ENCODE peak calls at places on chromosome 20, in seven cellular contexts. S is left ventricle myocardium inferior; D is left lung; O is WTC11; Z is neural crest cell; U is CD4-positive, alpha-beta T cell; T is heart left ventricle. P is an unnamed sample.

GRCh38 chr20:5844063-5844681 is 94.0 kb downstream of the SHLD1 start:
- DNase-seq in O (no peak), Z (no peak), S (no peak), D (no peak), T (no peak), U (peak), P (no peak)

GRCh38 chr20:36319356-36320260 is 13.5 kb downstream of the DLGAP4 start:
- DNase-seq in D (no peak), S (no peak), O (no peak), Z (no peak), T (no peak), U (no peak), P (no peak)

GRCh38 chr20:52016022-52016421 is 175.6 kb downstream of the ZFP64 start:
- DNase-seq in O (no peak), S (no peak), T (no peak), Z (no peak), U (no peak), D (no peak), P (no peak)

GRCh38 chr20:1144401-1145172 is 26.2 kb downstream of the PSMF1 start:
- DNase-seq in O (no peak), Z (no peak), D (no peak), U (no peak), S (no peak), T (no peak), P (peak)

GRCh38 chr20:25338112-25339023 is 52.3 kb downstream of the ABHD12 start:
- DNase-seq in U (no peak), D (no peak), O (no peak), Z (no peak), T (no peak), S (no peak), P (no peak)

GRCh38 chr20:31908016-31908415 is 37.6 kb downstream of the TTLL9 start:
- DNase-seq in D (no peak), T (no peak), O (no peak), U (no peak), S (no peak), Z (no peak), P (no peak)

GRCh38 chr20:26163890-26164289 is 467.2 kb upstream of the ZNF337 start:
- DNase-seq in D (no peak), U (no peak), T (no peak), S (no peak), Z (no peak), O (no peak), P (peak)

GRCh38 chr20:9093203-9093962 is 24.5 kb downstream of the PLCB4 start:
- DNase-seq in S (no peak), T (no peak), O (no peak), U (no peak), Z (no peak), D (no peak), P (no peak)

GRCh38 chr20:9615766-9616454 is 101.5 kb downstream of the LAMP5 start:
- DNase-seq in S (no peak), Z (no peak), U (no peak), T (no peak), D (no peak), O (no peak), P (no peak)

GRCh38 chr20:61502433-61502832 is 250.4 kb downstream of the CDH4 start:
- DNase-seq in D (no peak), O (no peak), U (no peak), T (no peak), S (no peak), Z (no peak), P (no peak)

GRCh38 chr20:10309326-10309725 is 90.7 kb downstream of the SNAP25 start:
- DNase-seq in S (no peak), U (no peak), O (no peak), D (no peak), Z (no peak), T (no peak), P (peak)

GRCh38 chr20:13261460-13262301 is 40.6 kb downstream of the ISM1 start:
- DNase-seq in Z (peak), O (peak), U (peak), T (peak), D (no peak), S (peak), P (peak)

GRCh38 chr20:59013959-59014608 is 5.1 kb upstream of the TUBB1 start:
- DNase-seq in D (no peak), T (no peak), Z (no peak), U (no peak), O (no peak), S (no peak), P (no peak)

GRCh38 chr20:34708621-34709043 is 4.5 kb downstream of the TP53INP2 start:
- DNase-seq in Z (peak), U (peak), O (peak), D (peak), T (peak), S (peak), P (no peak)

GRCh38 chr20:35854697-35855434 is 83.1 kb downstream of the PHF20 start:
- DNase-seq in U (no peak), S (no peak), Z (no peak), D (no peak), O (no peak), T (no peak), P (no peak)

GRCh38 chr20:23456416-23456815 is 3.7 kb upstream of the CST11 start:
- DNase-seq in U (no peak), O (no peak), T (no peak), D (no peak), Z (no peak), S (no peak), P (no peak)

GRCh38 chr20:2873747-2874041 is 413 bp downstream of the PTPRA start:
- DNase-seq in Z (peak), D (peak), U (peak), T (no peak), O (peak), S (peak), P (no peak)

GRCh38 chr20:31675828-31676533 is 38.3 kb downstream of the COX4I2 start:
- DNase-seq in S (no peak), Z (no peak), O (no peak), T (no peak), D (no peak), U (peak), P (peak)

GRCh38 chr20:10508060-10508459 is 73.0 kb downstream of the SLX4IP start:
- DNase-seq in O (no peak), D (no peak), Z (no peak), T (peak), U (no peak), S (no peak), P (no peak)

GRCh38 chr20:46028772-46029371 is at the start of gene SLC12A5:
- DNase-seq in T (no peak), Z (no peak), O (no peak), U (no peak), S (no peak), D (no peak), P (no peak)

GRCh38 chr20:62117362-62117646 is 5.0 kb upstream of the LSM14B start:
- DNase-seq in Z (no peak), U (no peak), D (no peak), O (no peak), T (no peak), S (no peak), P (no peak)

GRCh38 chr20:208937-209566 is 18.0 kb upstream of the DEFB129 start:
- DNase-seq in S (no peak), D (no peak), Z (no peak), U (peak), O (no peak), T (no peak), P (peak)

GRCh38 chr20:62268228-62268900 is 30.0 kb downstream of the OSBPL2 start:
- DNase-seq in O (no peak), U (no peak), T (no peak), Z (no peak), S (no peak), D (no peak), P (no peak)

GRCh38 chr20:1949306-1949705 is 44.6 kb downstream of the PDYN start:
- DNase-seq in T (no peak), D (no peak), Z (no peak), S (no peak), U (no peak), O (no peak), P (no peak)

GRCh38 chr20:24316731-24317130 is 152.7 kb upstream of the SYNDIG1 start:
- DNase-seq in D (no peak), Z (no peak), O (no peak), T (no peak), S (no peak), U (no peak), P (no peak)

GRCh38 chr20:17504326-17504897 is 26.8 kb downstream of the BFSP1 start:
- DNase-seq in T (no peak), D (no peak), S (no peak), Z (no peak), U (no peak), O (no peak), P (no peak)

DNA sequence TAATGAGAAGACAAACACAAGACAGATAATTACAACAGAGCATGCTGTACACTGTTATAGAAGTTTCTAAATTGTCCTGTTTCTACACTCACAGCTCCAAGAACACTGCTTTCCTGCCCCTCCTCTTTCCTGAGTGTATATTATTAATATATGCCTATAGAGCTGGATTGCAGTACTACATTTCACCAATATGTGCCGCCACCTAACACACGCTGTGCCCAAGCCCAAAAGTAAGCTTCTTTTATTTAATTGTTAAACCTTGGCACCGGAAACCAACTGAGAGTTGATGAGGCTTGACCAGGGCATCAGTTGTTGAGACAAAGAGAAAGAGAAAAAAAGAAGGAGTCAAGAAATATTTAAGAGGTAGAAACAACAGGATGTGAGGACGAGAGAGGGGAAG is 16.0 kb upstream of the PTPRT start:
- DNase-seq in D (no peak), S (no peak), Z (no peak), U (no peak), O (no peak), T (no peak), P (no peak)
- TF ChIP-seq CTCF in D (no peak), S (no peak), Z (peak), U (no peak), O (peak), T (no peak), P (no peak)

GRCh38 chr20:64053841-64054661 is 4.6 kb upstream of the SOX18 start:
- DNase-seq in U (no peak), O (peak), T (peak), Z (no peak), D (no peak), S (peak), P (no peak)
- TF ChIP-seq CTCF in U (no peak), O (no peak), T (peak), Z (no peak), D (no peak), S (no peak), P (peak)

GRCh38 chr20:54456972-54457371 is 18.4 kb upstream of the DOK5 start:
- DNase-seq in T (no peak), Z (no peak), U (no peak), D (no peak), O (no peak), S (no peak), P (no peak)
- TF ChIP-seq CTCF in T (no peak), Z (no peak), U (no peak), D (no peak), O (no peak), S (peak), P (peak)

GRCh38 chr20:57389695-57390603 is 1.2 kb upstream of the RBM38 start:
- DNase-seq in T (peak), O (peak), U (peak), Z (no peak), S (no peak), D (peak), P (no peak)

GRCh38 chr20:57390604-57391438 is at the start of gene RBM38:
- DNase-seq in O (peak), U (peak), S (peak), Z (peak), T (peak), D (peak), P (no peak)

GRCh38 chr20:57387945-57388351 is 3.2 kb upstream of the RBM38 start:
- DNase-seq in D (peak), O (no peak), Z (no peak), T (peak), U (no peak), S (no peak), P (no peak)

GRCh38 chr20:57387463-57387862 is 3.7 kb upstream of the RBM38 start:
- DNase-seq in D (peak), T (no peak), O (no peak), Z (no peak), S (no peak), U (no peak), P (no peak)

DNA sequence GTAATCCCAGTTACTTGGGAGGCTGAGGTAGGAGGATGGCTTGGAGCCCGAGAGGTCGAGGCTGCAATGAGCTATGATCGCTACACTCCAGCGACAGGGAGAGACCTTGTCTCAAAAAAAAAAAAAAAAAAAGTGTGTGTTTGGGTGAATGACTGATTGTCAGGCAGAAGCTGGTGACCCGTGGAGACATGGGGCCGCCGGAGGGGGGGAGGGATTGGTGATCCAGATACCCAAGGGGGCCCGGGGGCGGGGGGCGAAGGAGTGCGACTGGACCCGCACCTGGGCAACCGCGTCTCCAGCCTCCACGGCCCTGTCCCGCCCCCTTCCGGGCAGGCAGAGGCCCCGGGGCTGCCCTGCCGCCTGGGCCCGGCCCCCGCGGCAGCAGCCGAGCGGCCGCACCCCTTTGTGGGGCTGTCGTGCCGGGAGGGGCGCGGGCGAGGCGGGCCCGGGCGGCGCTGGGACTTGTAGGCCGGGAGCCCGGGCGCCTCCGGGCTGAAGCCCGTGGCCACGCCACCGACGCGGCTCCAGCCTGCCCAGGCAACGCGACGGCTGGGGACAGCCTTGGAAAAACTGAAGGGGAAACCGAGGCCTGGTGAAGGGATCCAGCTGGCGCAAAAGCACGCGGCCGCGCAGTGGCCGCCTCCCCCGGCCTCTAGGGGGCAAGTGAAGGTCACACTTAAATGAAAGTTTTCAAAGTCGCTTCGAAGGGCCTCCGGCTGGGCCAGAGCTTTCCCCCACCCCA is 2.1 kb upstream of the RBM38 start:
- DNase-seq in D (peak), S (peak), Z (peak), U (peak), T (peak), O (peak), P (no peak)
- TF ChIP-seq CTCF in D (peak), S (peak), Z (no peak), U (peak), T (no peak), O (no peak), P (peak)

GRCh38 chr20:63278661-63279060 is 6.0 kb downstream of the ARFGAP1 start:
- DNase-seq in O (no peak), S (no peak), U (no peak), T (no peak), D (no peak), Z (no peak), P (no peak)
- TF ChIP-seq CTCF in O (no peak), S (no peak), U (no peak), T (no peak), D (no peak), Z (no peak), P (no peak)

GRCh38 chr20:44600301-44600700 is 17.9 kb downstream of the PKIG start:
- DNase-seq in S (no peak), T (no peak), O (no peak), D (no peak), Z (no peak), U (no peak), P (no peak)

GRCh38 chr20:44599715-44600114 is 17.3 kb downstream of the PKIG start:
- DNase-seq in O (no peak), D (no peak), U (no peak), S (no peak), T (no peak), Z (no peak), P (no peak)

GRCh38 chr20:44597930-44598329 is 15.6 kb downstream of the PKIG start:
- DNase-seq in S (no peak), Z (no peak), T (peak), U (no peak), O (no peak), D (no peak), P (no peak)

GRCh38 chr20:44597516-44597915 is 15.1 kb downstream of the PKIG start:
- DNase-seq in U (no peak), T (no peak), D (no peak), S (no peak), Z (no peak), O (no peak), P (no peak)

DNA sequence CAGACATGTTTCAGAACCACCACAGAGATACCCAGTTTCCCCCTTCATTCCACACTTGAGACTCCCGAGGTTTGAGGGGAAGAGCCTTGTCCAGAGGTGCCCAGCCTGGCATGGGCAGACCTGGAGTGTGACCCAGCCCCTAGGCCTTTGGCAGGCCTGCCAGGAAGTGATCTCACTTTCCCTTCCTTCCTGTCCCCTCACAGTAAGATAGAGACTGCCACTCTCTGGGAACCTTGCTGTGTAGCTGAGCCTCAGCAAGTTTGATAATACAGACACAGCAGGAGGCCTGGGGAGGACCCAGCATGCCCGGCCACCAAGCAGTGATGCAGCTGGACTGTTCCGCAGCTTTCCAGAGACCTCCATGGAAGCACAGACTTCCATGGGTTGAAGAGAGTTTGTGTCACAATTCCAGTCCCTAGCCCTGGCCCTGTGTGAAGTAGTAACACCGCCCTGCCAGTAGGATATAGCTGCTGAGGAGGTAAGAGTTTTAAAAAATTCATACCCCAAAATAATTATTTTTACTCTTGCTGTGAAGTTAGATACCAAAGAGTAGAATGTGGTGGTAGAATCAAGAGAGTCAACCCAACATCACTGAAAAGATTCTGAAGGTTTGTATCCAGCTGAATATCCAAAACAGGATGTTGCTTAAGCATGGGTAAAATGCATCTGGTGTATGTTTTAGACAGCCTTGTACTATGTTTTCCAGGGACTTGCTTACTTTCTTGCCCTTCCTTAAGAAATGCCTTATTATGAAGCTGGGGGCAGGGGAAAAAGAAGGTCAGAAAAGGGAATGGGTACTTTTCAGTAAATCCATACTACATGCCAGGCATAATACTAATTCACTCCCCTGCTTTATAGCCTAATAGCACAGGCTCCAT is 16.3 kb downstream of the PKIG start:
- DNase-seq in D (no peak), Z (no peak), S (peak), T (peak), O (no peak), U (no peak), P (no peak)
- TF ChIP-seq CTCF in D (no peak), Z (no peak), S (peak), T (no peak), O (no peak), U (no peak), P (no peak)

GRCh38 chr20:50858525-50858924 is 63.7 kb downstream of the BCAS4 start:
- DNase-seq in S (no peak), D (no peak), T (no peak), U (no peak), Z (no peak), O (no peak), P (no peak)

GRCh38 chr20:50854512-50855249 is 59.8 kb downstream of the BCAS4 start:
- DNase-seq in O (no peak), S (no peak), T (no peak), Z (no peak), U (no peak), D (no peak), P (no peak)

GRCh38 chr20:50857348-50857747 is 62.5 kb downstream of the BCAS4 start:
- DNase-seq in S (no peak), U (no peak), O (no peak), D (no peak), T (no peak), Z (no peak), P (no peak)

GRCh38 chr20:50856475-50857041 is 61.7 kb downstream of the BCAS4 start:
- DNase-seq in U (no peak), T (no peak), S (no peak), Z (no peak), D (no peak), O (no peak), P (no peak)

DNA sequence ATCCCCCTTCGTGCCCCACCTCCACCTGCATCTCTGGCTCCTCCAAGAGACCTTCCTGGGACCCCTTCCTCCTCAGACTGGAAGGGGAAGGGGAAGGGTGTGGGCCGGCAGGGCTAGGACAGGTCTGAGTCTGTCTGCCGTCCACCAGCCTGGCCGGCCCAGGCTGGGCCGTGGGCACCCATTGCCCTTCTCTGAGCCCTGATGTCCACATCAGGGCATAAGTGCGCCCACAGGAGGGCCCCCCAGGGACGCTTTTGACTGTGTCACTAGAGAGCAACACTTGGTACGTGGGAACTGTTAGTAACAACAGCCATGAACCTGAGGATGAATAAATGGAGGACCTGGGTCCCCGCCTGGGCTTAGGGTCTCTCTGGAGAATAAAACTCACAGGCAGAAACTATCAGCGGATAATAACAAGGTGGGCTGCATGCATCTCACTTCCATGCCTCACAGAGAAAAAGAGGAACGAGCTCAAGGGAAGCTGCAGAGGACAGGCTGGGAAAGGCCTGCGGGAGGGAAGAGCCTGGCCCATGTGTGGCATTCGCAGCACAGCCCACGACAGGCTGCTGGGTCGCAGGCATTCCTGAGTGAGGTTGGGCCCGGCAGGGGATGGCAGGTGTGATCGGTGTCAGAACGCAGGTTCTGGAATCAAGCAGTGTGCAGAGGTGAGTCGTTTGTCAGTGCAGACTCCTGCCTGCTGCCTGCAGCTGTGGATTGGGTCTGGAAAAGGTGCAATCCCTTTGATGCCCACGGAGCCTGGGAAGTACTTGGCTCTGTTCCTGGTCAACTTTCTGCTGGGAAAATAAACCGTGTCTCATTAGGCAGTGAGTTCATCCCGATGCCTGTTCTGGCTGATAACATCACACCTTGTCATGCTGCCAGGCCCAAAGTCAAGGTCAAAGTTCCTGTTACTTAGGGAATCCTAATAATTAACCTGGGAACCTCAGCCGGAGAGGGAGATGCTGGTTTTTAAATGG is 60.9 kb downstream of the BCAS4 start:
- DNase-seq in O (peak), Z (no peak), D (no peak), U (no peak), S (no peak), T (no peak), P (no peak)
- TF ChIP-seq CTCF in O (no peak), Z (no peak), D (no peak), U (no peak), S (no peak), T (no peak), P (no peak)